ENCODE peak calls at places on chromosomes 16 and 17, in ten cellular contexts. U is AG04450; L is Caki2; K is AG08396; V is AML-193; I is NCI-H1092; R is stomach; B is AG10803; N is T-helper 2 cell; F is CD8-positive, alpha-beta T cell. A is an unnamed sample.

GRCh38 chr16:66677836-66678235 is 18.7 kb downstream of the CMTM4 start:
- DNase-seq in U (no peak), L (no peak), K (no peak), V (no peak), I (no peak), R (no peak), B (no peak), N (no peak), F (no peak), A (no peak)

GRCh38 chr17:57873261-57874057 is 23.6 kb upstream of the MRPS23 start:
- DNase-seq in U (no peak), L (no peak), K (no peak), V (no peak), I (no peak), R (no peak), B (no peak), N (no peak), F (no peak), A (no peak)

GRCh38 chr17:76911299-76912007 is 43.2 kb downstream of the MGAT5B start:
- DNase-seq in U (no peak), L (peak), K (no peak), V (no peak), I (no peak), R (no peak), B (no peak), N (no peak), F (no peak), A (no peak)

GRCh38 chr17:9256944-9257629 is 235.8 kb downstream of the NTN1 start:
- DNase-seq in U (no peak), L (no peak), K (peak), V (no peak), I (no peak), R (no peak), B (peak), N (no peak), F (no peak), A (no peak)

GRCh38 chr16:53692146-53692545 is 11.5 kb downstream of the RPGRIP1L start:
- DNase-seq in U (no peak), L (peak), K (no peak), V (no peak), I (no peak), R (no peak), B (no peak), N (no peak), F (no peak), A (no peak)

GRCh38 chr16:84826558-84826941 is 6.8 kb downstream of the CRISPLD2 start:
- DNase-seq in U (no peak), L (no peak), K (no peak), V (no peak), I (no peak), R (peak), B (peak), N (no peak), F (no peak), A (no peak)

GRCh38 chr16:23362460-23363317 is 60.6 kb downstream of the SCNN1B start:
- DNase-seq in U (no peak), L (peak), K (no peak), V (no peak), I (peak), R (peak), B (no peak), N (no peak), F (no peak), A (no peak)

GRCh38 chr16:23650674-23651073 is 9.4 kb downstream of the DCTN5 start:
- DNase-seq in U (no peak), L (no peak), K (no peak), V (no peak), I (no peak), R (no peak), B (no peak), N (no peak), F (no peak), A (no peak)

GRCh38 chr17:4583796-4584124 is 569 bp upstream of the SMTNL2 start:
- DNase-seq in U (no peak), L (no peak), K (peak), V (no peak), I (no peak), R (no peak), B (no peak), N (no peak), F (no peak), A (no peak)

GRCh38 chr17:65554568-65555223 is 6.8 kb downstream of the AXIN2 start:
- DNase-seq in U (no peak), L (no peak), K (no peak), V (no peak), I (peak), R (no peak), B (peak), N (no peak), F (no peak), A (no peak)